ENCODE peak calls at places on chromosomes 4 and X, in six cellular contexts. L is foreskin fibroblast, J is fibroblast of mammary gland, U is progenitor cell of endocrine pancreas, E is lower leg skin, O is gastrocnemius medialis. A is an unnamed sample.

GRCh38 chr4:77922158-77923094 is 59.8 kb downstream of the MRPL1 start:
- DNase-seq in O (no peak), E (no peak), J (peak), U (no peak), L (peak), A (no peak)

GRCh38 chr4:9898596-9899345 is 117.3 kb downstream of the DRD5 start:
- DNase-seq in O (no peak), E (peak), U (peak), L (no peak), J (peak), A (no peak)

GRCh38 chr4:83285022-83285387 is 407 bp upstream of the COQ2 start:
- DNase-seq in J (peak), E (peak), L (peak), U (no peak), O (no peak), A (no peak)

GRCh38 chrX:75746891-75747639 is 38.0 kb downstream of the MAGEE2 start:
- DNase-seq in O (no peak), J (peak), E (no peak), U (peak), L (peak), A (no peak)

GRCh38 chrX:109710181-109710580 is 22.9 kb downstream of the ACSL4 start:
- DNase-seq in O (no peak), J (peak), U (no peak), L (no peak), E (no peak), A (no peak)

GRCh38 chr4:153261922-153262321 is 57.7 kb downstream of the TRIM2 start:
- DNase-seq in U (no peak), E (no peak), O (no peak), L (no peak), J (no peak), A (no peak)

GRCh38 chrX:123835661-123836371 is 24.0 kb upstream of the XIAP start:
- DNase-seq in U (no peak), L (peak), O (no peak), J (peak), E (no peak), A (no peak)

GRCh38 chrX:39859991-39860861 is 237.5 kb downstream of the BCOR start:
- DNase-seq in J (peak), O (no peak), U (no peak), E (no peak), L (peak), A (no peak)

GRCh38 chr4:181674315-181674714 is 568.9 kb upstream of the TENM3 start:
- DNase-seq in E (no peak), U (no peak), O (no peak), J (peak), L (peak), A (no peak)

GRCh38 chr4:16082038-16082423 is 1.8 kb downstream of the PROM1 start:
- DNase-seq in O (no peak), L (no peak), U (no peak), J (peak), E (no peak), A (no peak)

GRCh38 chrX:9341305-9342201 is 123.3 kb upstream of the TBL1X start:
- DNase-seq in E (peak), L (peak), U (no peak), O (no peak), J (peak), A (no peak)

GRCh38 chr4:13918110-13918509 is 290.6 kb upstream of the BOD1L1 start:
- DNase-seq in O (no peak), U (no peak), L (peak), E (peak), J (peak), A (peak)

GRCh38 chr4:118849867-118850812 is 14.2 kb upstream of the SEC24D start:
- DNase-seq in J (no peak), L (peak), E (no peak), O (no peak), U (no peak), A (no peak)

GRCh38 chr4:128716325-128716724 is 93.2 kb upstream of the JADE1 start:
- DNase-seq in O (no peak), E (no peak), U (no peak), J (no peak), L (peak), A (no peak)

GRCh38 chr4:3701271-3702083 is 64.7 kb upstream of the ADRA2C start:
- DNase-seq in L (no peak), J (no peak), E (no peak), O (no peak), U (no peak), A (no peak)

GRCh38 chr4:177367336-177367735 is 57.7 kb downstream of the NEIL3 start:
- DNase-seq in E (no peak), O (no peak), L (peak), U (no peak), J (peak), A (no peak)

GRCh38 chrX:129793604-129794191 is 13.9 kb downstream of the SASH3 start:
- DNase-seq in U (no peak), J (no peak), O (no peak), E (no peak), L (no peak), A (no peak)

GRCh38 chr4:3637326-3638016 is 105.2 kb upstream of the LRPAP1 start:
- DNase-seq in E (no peak), J (no peak), O (no peak), L (no peak), U (no peak), A (no peak)

GRCh38 chrX:1468250-1468772 is 15.6 kb upstream of the ASMTL start:
- DNase-seq in O (no peak), L (peak), E (peak), J (peak), U (peak), A (no peak)

GRCh38 chr4:60173718-60174117 is 1026.4 kb upstream of the ADGRL3 start:
- DNase-seq in L (no peak), E (no peak), U (no peak), O (no peak), J (no peak), A (no peak)

GRCh38 chr4:60173103-60173502 is 1027.0 kb upstream of the ADGRL3 start:
- DNase-seq in J (no peak), U (no peak), E (no peak), O (no peak), L (no peak), A (no peak)
- TF ChIP-seq CTCF in J (no peak), U (no peak), E (no peak), O (no peak), L (no peak), A (no peak)

GRCh38 chrX:44904542-44905115 is 31.6 kb downstream of the KDM6A start:
- DNase-seq in E (no peak), L (no peak), O (no peak), J (no peak), U (no peak), A (no peak)
- TF ChIP-seq CTCF in E (no peak), L (no peak), O (no peak), J (peak), U (no peak), A (no peak)

DNA sequence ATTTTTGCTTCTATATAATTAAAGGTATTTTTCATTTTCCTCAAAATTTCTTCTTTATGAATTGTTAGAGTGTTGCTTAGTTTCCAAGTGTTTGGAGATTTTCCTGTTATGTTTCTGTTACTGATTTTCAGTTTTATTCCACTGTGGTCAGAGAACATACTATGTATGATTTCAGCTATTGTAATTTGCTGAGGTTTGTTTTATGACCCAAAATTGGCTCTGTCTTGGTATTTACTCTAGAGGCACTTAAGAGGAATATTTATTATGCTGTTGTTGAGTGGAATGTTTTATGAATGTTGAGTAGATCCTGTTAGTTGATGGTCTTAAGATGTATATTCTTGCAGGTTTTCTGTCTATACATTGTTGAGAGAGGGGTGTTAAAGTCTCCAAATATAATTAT is 263.5 kb downstream of the PABPC4L start:
- DNase-seq in U (no peak), O (no peak), E (no peak), L (no peak), J (no peak), A (no peak)
- TF ChIP-seq CTCF in U (no peak), O (no peak), E (no peak), L (no peak), J (no peak), A (no peak)

GRCh38 chr4:142838781-142839180 is 7.3 kb downstream of the INPP4B start:
- DNase-seq in J (no peak), L (no peak), U (no peak), O (no peak), E (no peak), A (no peak)

GRCh38 chr4:142844782-142845181 is 1.3 kb downstream of the INPP4B start:
- DNase-seq in L (peak), E (no peak), U (no peak), J (no peak), O (no peak), A (no peak)

GRCh38 chr4:142845293-142846070 is 619 bp downstream of the INPP4B start:
- DNase-seq in E (no peak), L (peak), U (peak), J (no peak), O (no peak), A (no peak)

GRCh38 chr4:142846105-142846728 is at the start of gene INPP4B:
- DNase-seq in O (peak), U (peak), E (no peak), L (peak), J (peak), A (no peak)

GRCh38 chr4:142840516-142841123 is 5.5 kb downstream of the INPP4B start:
- DNase-seq in J (peak), E (no peak), L (peak), U (no peak), O (no peak), A (no peak)
- TF ChIP-seq CTCF in J (peak), E (no peak), L (peak), U (peak), O (peak), A (peak)

A was measured in thoracic aorta.